ENCODE peak calls at places on chromosomes 13 and 19, in ten cellular contexts. V, S, X, K, U, C, F, A, M and E are unnamed samples.

GRCh38 chr13:51453308-51453958 is 597 bp upstream of the INTS6 start:
- DNase-seq in A (peak; percentile 74), V (no peak), S (peak; percentile 90), F (no peak), M (no peak), C (no peak), X (peak; percentile 85), K (no peak), U (peak; percentile 87), E (no peak)

GRCh38 chr19:35295792-35296462 is 4.0 kb downstream of the MAG start:
- DNase-seq in C (no peak), K (no peak), U (no peak), F (no peak), S (no peak), X (no peak), A (peak; percentile 73), V (no peak), M (no peak), E (no peak)

GRCh38 chr13:88063741-88064140 is 392.6 kb downstream of the SLITRK5 start:
- DNase-seq in V (no peak), A (no peak), F (no peak), M (no peak), U (no peak), S (no peak), X (no peak), C (no peak), K (no peak), E (no peak)

GRCh38 chr13:40668335-40668734 is 1.9 kb upstream of the FOXO1 start:
- DNase-seq in F (peak; percentile 27), C (no peak), U (peak; percentile 58), S (no peak), K (no peak), X (no peak), M (no peak), V (no peak), A (peak; percentile 80), E (no peak)

GRCh38 chr13:24355103-24355502 is 45.7 kb downstream of the C1QTNF9 start:
- DNase-seq in V (no peak), X (no peak), K (no peak), F (no peak), M (no peak), C (no peak), S (no peak), U (no peak), A (no peak), E (no peak)

GRCh38 chr19:5536337-5536894 is 31.3 kb downstream of the TINCR start:
- DNase-seq in S (peak; percentile 68), U (peak; percentile 97), X (peak; percentile 76), C (no peak), K (no peak), A (peak; percentile 97), F (peak; percentile 5), V (peak; percentile 58), M (peak; percentile 17), E (peak; percentile 14)

GRCh38 chr19:1856345-1856697 is 7.1 kb downstream of the KLF16 start:
- DNase-seq in C (no peak), V (no peak), U (no peak), M (no peak), S (no peak), A (no peak), X (no peak), K (no peak), F (no peak), E (no peak)

GRCh38 chr13:62278271-62278670 is 862.6 kb upstream of the PCDH20 start:
- DNase-seq in V (peak; percentile 1), U (no peak), A (no peak), K (no peak), F (no peak), C (no peak), M (no peak), X (no peak), S (no peak), E (no peak)

DNA sequence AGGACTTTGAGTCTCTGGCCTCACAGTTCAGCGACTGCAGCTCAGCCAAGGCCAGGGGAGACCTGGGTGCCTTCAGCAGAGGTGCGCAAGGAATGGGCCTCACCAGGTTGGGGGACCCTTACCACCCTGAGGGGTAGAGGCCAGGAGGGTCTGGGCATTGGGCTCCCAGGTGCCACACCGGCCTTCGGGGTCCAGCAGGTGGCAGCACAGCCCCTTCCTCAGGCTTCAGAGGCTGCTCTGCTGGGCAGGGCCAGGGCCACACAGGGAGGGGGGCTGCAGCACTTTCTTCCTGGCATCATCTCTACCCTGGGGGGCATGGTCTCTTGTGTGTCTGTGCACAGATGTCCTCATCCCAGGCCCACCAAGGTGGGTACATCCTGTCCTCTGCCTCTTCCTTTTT is 12.9 kb downstream of the PIN1 start:
- DNase-seq in U (peak; percentile 65), A (peak; percentile 72), C (no peak), M (no peak), X (peak; percentile 34), S (no peak), K (no peak), V (no peak), F (no peak), E (no peak)
- TF ChIP-seq CTCF in U (peak; percentile 73), A (peak; percentile 77), C (peak; percentile 41), M (peak; percentile 41), X (no peak), S (peak; percentile 30), K (no peak), V (peak; percentile 54), F (peak; percentile 19), E (peak; percentile 20)

GRCh38 chr13:102401305-102401704 is 543 bp downstream of the FGF14 start:
- DNase-seq in K (no peak), S (no peak), U (no peak), M (peak; percentile 8), C (no peak), F (peak; percentile 48), V (peak; percentile 24), A (no peak), X (no peak), E (peak; percentile 55)

GRCh38 chr13:102402292-102402691 is 444 bp upstream of the FGF14 start:
- DNase-seq in X (peak; percentile 31), K (no peak), C (peak; percentile 28), F (peak; percentile 70), U (peak; percentile 91), M (peak; percentile 33), S (no peak), V (peak; percentile 41), A (peak; percentile 91), E (peak; percentile 79)

GRCh38 chr13:102399791-102400618 is 1.8 kb downstream of the FGF14 start:
- DNase-seq in C (peak; percentile 38), A (peak; percentile 55), X (peak; percentile 49), M (no peak), S (peak; percentile 37), U (peak; percentile 46), V (no peak), K (no peak), F (peak; percentile 18), E (peak; percentile 19)

GRCh38 chr13:102400619-102401125 is 1.2 kb downstream of the FGF14 start:
- DNase-seq in S (peak; percentile 42), X (peak; percentile 45), A (peak; percentile 45), M (peak; percentile 8), U (peak; percentile 47), F (peak; percentile 22), V (peak; percentile 15), C (peak; percentile 41), K (no peak), E (peak; percentile 42)

DNA sequence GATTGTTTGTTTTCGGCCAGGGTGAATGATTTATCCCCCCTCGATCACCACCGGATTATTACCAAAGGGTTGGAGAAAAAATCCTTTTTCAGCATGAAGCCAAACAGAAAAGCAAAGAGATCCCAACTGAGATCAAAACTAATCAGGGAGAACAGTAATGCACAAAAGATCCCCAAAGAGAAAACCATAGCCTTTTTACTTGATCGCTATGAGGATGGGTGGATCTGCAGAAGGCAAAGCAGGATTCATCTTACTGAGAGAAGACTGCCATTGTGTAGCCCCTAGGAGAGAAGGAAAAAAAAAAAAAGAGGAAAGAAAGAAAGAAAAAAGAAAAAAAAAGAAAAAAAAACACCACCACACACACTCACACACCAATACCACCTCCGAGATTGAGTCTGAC is at the start of gene FGF14:
- DNase-seq in S (no peak), U (peak; percentile 10), F (peak; percentile 11), V (no peak), C (no peak), X (no peak), A (no peak), M (no peak), K (no peak), E (no peak)
- H3K4me3 ChIP-seq in S (peak within 1 kb of the TSS; percentile 56), U (peak within 1 kb of the TSS; percentile 75), F (peak within 1 kb of the TSS; percentile 82), V (peak within 1 kb of the TSS; percentile 55), C (peak within 1 kb of the TSS; percentile 67), X (peak within 1 kb of the TSS; percentile 66), A (peak within 1 kb of the TSS; percentile 78), M (peak within 1 kb of the TSS; percentile 55), K (peak within 1 kb of the TSS; percentile 68), E (peak within 1 kb of the TSS; percentile 73)

DNA sequence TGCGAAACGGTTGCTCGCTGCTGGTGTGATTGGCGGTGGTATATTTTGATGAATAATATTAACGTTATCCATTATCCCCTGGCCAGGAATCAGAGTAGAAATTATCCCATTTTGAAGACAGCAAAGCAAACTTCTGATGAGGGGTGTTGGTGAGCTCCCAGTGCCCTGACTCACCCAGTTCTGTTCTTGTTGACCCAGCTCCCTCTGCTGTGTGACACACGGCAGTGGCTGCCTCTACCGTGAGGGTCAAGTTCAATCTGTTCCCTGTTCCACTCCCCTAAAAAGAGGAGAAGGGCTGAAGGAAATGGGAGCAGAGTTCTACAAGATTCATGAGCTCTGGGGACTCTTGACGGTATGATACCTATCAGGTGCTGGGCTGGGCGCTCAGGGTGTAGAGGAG is 2.0 kb downstream of the CAMSAP3 start:
- DNase-seq in U (no peak), V (no peak), C (peak; percentile 28), F (no peak), K (no peak), S (no peak), X (no peak), A (no peak), M (no peak), E (peak; percentile 7)
- TF ChIP-seq CTCF in U (no peak), V (no peak), C (no peak), F (no peak), K (no peak), S (no peak), X (no peak), A (no peak), M (no peak), E (no peak)

GRCh38 chr19:45142016-45142727 is 18.6 kb downstream of the NKPD1 start:
- DNase-seq in U (no peak), X (no peak), F (no peak), C (no peak), M (no peak), K (no peak), V (no peak), S (no peak), A (no peak), E (no peak)

GRCh38 chr19:45140144-45140503 is 20.7 kb downstream of the NKPD1 start:
- DNase-seq in S (no peak), U (no peak), A (no peak), C (no peak), X (no peak), F (no peak), M (no peak), V (no peak), K (no peak), E (no peak)

GRCh38 chr19:45140533-45140932 is 20.2 kb downstream of the NKPD1 start:
- DNase-seq in C (no peak), K (no peak), V (no peak), A (no peak), F (no peak), S (no peak), X (no peak), U (no peak), M (no peak), E (no peak)

GRCh38 chr19:45142728-45143115 is 18.1 kb downstream of the NKPD1 start:
- DNase-seq in K (no peak), F (no peak), U (no peak), S (no peak), C (no peak), X (no peak), M (no peak), V (no peak), A (no peak), E (peak; percentile 18)

GRCh38 chr19:45141203-45141900 is 19.4 kb downstream of the NKPD1 start:
- DNase-seq in S (no peak), C (no peak), A (no peak), M (no peak), K (no peak), X (no peak), V (no peak), U (no peak), F (no peak), E (no peak)
- H3K4me3 ChIP-seq in S (no peak overlapping the region), C (no peak overlapping the region), A (no peak overlapping the region), M (no peak overlapping the region), K (no peak overlapping the region), X (no peak overlapping the region), V (no peak overlapping the region), U (no peak overlapping the region), F (no peak overlapping the region), E (no peak overlapping the region)